ENCODE peak calls at places on chromosomes 11 and 22, in nine cellular contexts. H is AG10803; X is fibroblast of lung; U is transverse colon; W is GM23338; V is nephron progenitor cell; K is cardiac muscle cell; M is CD4-positive, alpha-beta T cell; P is mammary epithelial cell. O is an unnamed sample.

GRCh38 chr11:9574806-9575530 is 1.5 kb downstream of the WEE1 start:
- DNase-seq in U (peak; percentile 74), W (peak; percentile 83), H (peak; percentile 86), K (peak; percentile 90), M (peak; percentile 4), P (peak; percentile 86), V (peak; percentile 48), X (peak; percentile 92), O (no peak)

GRCh38 chr22:29587938-29588699 is 7.2 kb upstream of the NIPSNAP1 start:
- DNase-seq in W (no peak), V (no peak), H (peak; percentile 88), X (peak; percentile 73), U (no peak), K (no peak), P (peak; percentile 90), M (no peak), O (no peak)

GRCh38 chr22:45672564-45673481 is 1.2 kb downstream of the ATXN10 start:
- DNase-seq in V (no peak), M (no peak), K (no peak), W (no peak), H (no peak), U (no peak), X (no peak), P (no peak), O (no peak)

GRCh38 chr22:46961591-46962290 is 199.3 kb downstream of the TBC1D22A start:
- DNase-seq in P (no peak), K (no peak), H (no peak), W (no peak), V (no peak), U (no peak), M (no peak), X (no peak), O (no peak)

GRCh38 chr22:27647540-27647939 is 154.0 kb downstream of the MN1 start:
- DNase-seq in X (no peak), M (no peak), V (no peak), W (no peak), H (no peak), P (no peak), U (no peak), K (no peak), O (no peak)

GRCh38 chr11:129248618-129249017 is 56.5 kb upstream of the ARHGAP32 start:
- DNase-seq in X (peak; percentile 71), H (peak; percentile 66), U (no peak), V (no peak), W (no peak), P (peak; percentile 51), K (no peak), M (no peak), O (no peak)

GRCh38 chr11:2146051-2146450 is 6.9 kb upstream of the IGF2 start:
- DNase-seq in M (no peak), W (no peak), P (no peak), U (no peak), X (no peak), V (no peak), K (no peak), H (no peak), O (no peak)

GRCh38 chr22:50540352-50540751 is 5.3 kb upstream of the KLHDC7B start:
- DNase-seq in M (no peak), X (no peak), K (no peak), H (no peak), P (no peak), W (no peak), U (no peak), V (no peak), O (no peak)

GRCh38 chr11:123653405-123653996 is 923 bp downstream of the SCN3B start:
- DNase-seq in V (no peak), U (no peak), M (no peak), W (no peak), P (no peak), X (no peak), K (no peak), H (no peak), O (no peak)

GRCh38 chr11:1785749-1786261 is 22.1 kb upstream of the CTSD start:
- DNase-seq in M (no peak), W (no peak), U (no peak), V (no peak), P (no peak), K (no peak), H (peak; percentile 34), X (no peak), O (no peak)

GRCh38 chr11:41334007-41334933 is 125.2 kb downstream of the LRRC4C start:
- DNase-seq in W (no peak), V (no peak), X (no peak), H (no peak), P (no peak), K (no peak), M (no peak), U (no peak), O (no peak)

GRCh38 chr11:20388096-20389055 is 860 bp downstream of the PRMT3 start:
- DNase-seq in H (peak; percentile 25), W (no peak), U (no peak), X (no peak), P (no peak), V (no peak), K (peak; percentile 22), M (no peak), O (peak; percentile 32)

DNA sequence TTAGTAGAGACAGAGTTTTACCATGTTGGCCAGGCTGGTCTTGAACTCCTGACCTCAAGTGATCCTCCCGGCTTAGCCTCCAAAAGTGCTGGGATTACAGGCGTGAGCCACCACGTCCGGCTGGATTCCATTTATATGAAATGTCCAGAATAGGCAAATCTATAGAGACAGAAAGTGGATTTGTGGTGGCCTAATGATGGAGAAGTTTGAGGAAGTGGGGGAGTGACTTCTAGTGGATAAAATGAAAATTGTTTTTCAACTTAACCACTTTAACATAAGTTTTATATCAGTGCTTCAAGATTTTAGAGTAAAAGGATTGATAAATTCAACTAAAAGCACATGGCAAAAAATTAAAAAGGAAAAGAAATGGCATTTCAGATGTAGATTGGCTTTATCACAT is 66.2 kb downstream of the HIPK3 start:
- DNase-seq in P (no peak), U (no peak), M (no peak), H (no peak), X (no peak), K (no peak), W (no peak), V (no peak), O (no peak)
- TF ChIP-seq CTCF in P (no peak), U (no peak), M (no peak), H (peak; percentile 5), X (no peak), K (no peak), W (no peak), V (no peak), O (no peak)

GRCh38 chr22:48894064-48894671 is 933.5 kb downstream of the BRD1 start:
- DNase-seq in U (no peak), X (no peak), W (no peak), K (no peak), M (no peak), P (no peak), H (no peak), V (no peak), O (no peak)
- TF ChIP-seq CTCF in U (no peak), X (no peak), W (no peak), K (no peak), M (no peak), P (no peak), H (no peak), V (peak; percentile 27), O (no peak)

DNA sequence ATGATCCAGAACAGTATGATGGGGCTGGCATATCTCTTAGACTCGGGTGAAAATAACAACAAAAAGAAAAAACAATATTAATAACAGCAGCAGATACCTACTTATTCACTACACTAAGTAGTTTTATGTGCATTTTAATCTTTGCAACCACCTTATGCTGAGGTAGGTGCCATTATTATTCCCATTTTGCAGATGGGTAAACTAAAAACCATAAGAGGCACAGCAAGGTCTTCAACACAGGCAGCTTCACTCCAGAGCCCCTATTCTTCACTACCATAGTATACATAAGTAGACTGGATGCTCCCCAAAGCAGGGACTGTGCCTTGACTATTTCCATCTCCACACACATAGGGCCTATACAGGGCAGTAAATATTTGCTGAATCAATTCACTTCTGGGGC is 41.0 kb downstream of the CLPB start:
- DNase-seq in P (no peak), H (no peak), X (no peak), K (no peak), W (no peak), M (no peak), V (no peak), U (no peak), O (no peak)
- TF ChIP-seq CTCF in P (no peak), H (no peak), X (no peak), K (no peak), W (no peak), M (no peak), V (no peak), U (no peak), O (no peak)

DNA sequence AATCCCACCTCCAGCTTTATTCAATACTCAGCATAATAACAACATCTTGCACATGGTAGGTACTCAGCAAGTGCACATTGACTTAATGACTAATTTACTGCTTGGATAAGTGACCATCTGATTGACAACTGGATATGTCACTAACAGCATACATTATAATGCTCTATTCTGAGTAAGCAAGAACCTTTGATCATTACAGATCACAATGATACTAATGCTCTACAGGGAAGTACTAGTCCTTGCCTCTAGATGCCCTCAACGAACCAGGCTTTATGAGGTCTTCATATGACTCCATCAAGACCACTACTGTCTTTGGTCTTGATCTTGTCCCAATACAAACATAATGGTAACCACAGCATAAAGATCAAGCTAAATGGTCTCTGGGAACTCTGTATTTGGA is 167.6 kb upstream of the MTMR2 start:
- DNase-seq in K (no peak), P (no peak), W (no peak), H (no peak), X (no peak), U (no peak), M (no peak), V (no peak), O (no peak)
- TF ChIP-seq CTCF in K (no peak), P (peak; percentile 32), W (peak; percentile 17), H (peak; percentile 28), X (peak; percentile 8), U (no peak), M (peak; percentile 35), V (no peak), O (no peak)

DNA sequence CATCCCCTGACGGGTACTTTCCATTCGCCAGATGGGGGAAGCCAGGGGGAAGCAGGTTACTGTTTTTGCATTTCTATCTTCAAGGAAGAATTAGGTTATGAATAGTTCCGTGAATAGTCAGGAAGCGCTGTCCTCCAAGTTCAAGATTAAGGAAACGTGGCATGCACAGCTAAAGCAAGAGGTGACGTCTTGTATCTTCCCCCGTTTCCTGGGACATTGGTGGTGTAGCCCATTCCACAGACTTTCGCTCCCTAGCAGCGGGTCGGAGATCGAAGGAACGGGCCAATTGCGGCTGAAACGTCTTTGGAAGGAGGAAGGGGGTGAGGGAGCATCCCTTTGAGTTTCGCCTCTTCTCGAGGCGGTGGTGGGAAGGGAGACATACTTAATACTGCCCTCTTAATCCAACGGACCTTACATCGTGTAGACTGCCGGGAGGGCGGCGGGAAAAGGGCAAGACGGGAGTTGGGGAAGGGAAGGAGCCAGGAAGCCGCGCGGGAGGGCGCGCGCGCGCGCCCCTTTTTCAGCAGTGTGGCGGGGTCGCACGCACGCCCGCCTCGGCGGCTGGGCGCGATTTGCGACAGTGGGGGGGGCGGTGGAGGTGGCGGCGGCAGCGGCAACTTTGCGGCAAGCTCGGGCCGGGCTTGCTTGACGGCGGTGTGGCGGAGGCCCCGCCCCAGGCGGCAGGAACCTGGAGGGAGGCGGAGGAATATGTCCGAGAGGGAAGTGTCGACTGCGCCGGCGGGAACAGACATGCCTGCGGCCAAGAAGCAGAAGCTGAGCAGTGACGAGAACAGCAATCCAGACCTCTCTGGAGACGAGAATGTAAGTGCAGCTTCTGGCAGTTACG is at the start of gene EED:
- DNase-seq in X (peak; percentile 94), P (peak; percentile 97), K (peak; percentile 97), V (peak; percentile 97), H (peak; percentile 96), W (peak; percentile 98), M (peak; percentile 86), U (peak; percentile 96), O (peak; percentile 67)
- TF ChIP-seq CTCF in X (no peak), P (no peak), K (no peak), V (no peak), H (no peak), W (no peak), M (no peak), U (no peak), O (no peak)

O was measured in omental fat pad.